ENCODE peak calls at places on chromosomes 16 and 17, in four cellular contexts. One of them, this sample, is unnamed.

GRCh38 chr17:37230633-37231032 is 145.2 kb upstream of the C17orf78 start:
- DNase-seq in mesendoderm: no peak
- DNase-seq in IMR-90: no peak
- DNase-seq in H1: no peak
- DNase-seq in this sample: no peak

GRCh38 chr16:58678716-58679115 is 5.9 kb downstream of the SLC38A7 start:
- DNase-seq in H1: no peak
- DNase-seq in IMR-90: no peak
- DNase-seq in mesendoderm: no peak
- DNase-seq in this sample: no peak

GRCh38 chr17:29959658-29960337 is 18.4 kb downstream of the EFCAB5 start:
- DNase-seq in mesendoderm: no peak
- DNase-seq in H1: no peak
- DNase-seq in IMR-90: peak
- DNase-seq in this sample: no peak

GRCh38 chr17:40340880-40341807 is 23.4 kb downstream of the GJD3 start:
- DNase-seq in IMR-90: peak
- DNase-seq in H1: no peak
- DNase-seq in mesendoderm: peak
- DNase-seq in this sample: peak

GRCh38 chr16:23024044-23024443 is 125.2 kb downstream of the USP31 start:
- DNase-seq in H1: no peak
- DNase-seq in IMR-90: no peak
- DNase-seq in mesendoderm: no peak
- DNase-seq in this sample: no peak

GRCh38 chr17:13131211-13131610 is 113.4 kb upstream of the ELAC2 start:
- DNase-seq in mesendoderm: no peak
- DNase-seq in H1: no peak
- DNase-seq in IMR-90: no peak
- DNase-seq in this sample: no peak

GRCh38 chr16:1105888-1106620 is 10.0 kb upstream of the C1QTNF8 start:
- DNase-seq in mesendoderm: peak
- DNase-seq in H1: no peak
- DNase-seq in IMR-90: peak
- DNase-seq in this sample: peak

GRCh38 chr16:351804-352520 is 561 bp downstream of the AXIN1 start:
- DNase-seq in IMR-90: no peak
- DNase-seq in H1: no peak
- DNase-seq in mesendoderm: peak
- DNase-seq in this sample: no peak

GRCh38 chr17:77867308-77867781 is 91.2 kb upstream of the TNRC6C start:
- DNase-seq in H1: no peak
- DNase-seq in IMR-90: no peak
- DNase-seq in mesendoderm: no peak
- DNase-seq in this sample: no peak

GRCh38 chr16:10325783-10326543 is 59.9 kb upstream of the ATF7IP2 start:
- DNase-seq in H1: no peak
- DNase-seq in IMR-90: no peak
- DNase-seq in mesendoderm: no peak
- DNase-seq in this sample: no peak

GRCh38 chr17:7393613-7394451 is 493 bp downstream of the PLSCR3 start:
- DNase-seq in mesendoderm: peak
- DNase-seq in H1: no peak
- DNase-seq in IMR-90: no peak
- DNase-seq in this sample: peak

GRCh38 chr17:36864827-36865320 is 72.4 kb upstream of the LHX1 start:
- DNase-seq in IMR-90: no peak
- DNase-seq in mesendoderm: no peak
- DNase-seq in H1: no peak
- DNase-seq in this sample: no peak

GRCh38 chr17:48577330-48577945 is 712 bp downstream of the HOXB4 start:
- DNase-seq in IMR-90: peak
- DNase-seq in mesendoderm: no peak
- DNase-seq in H1: no peak
- DNase-seq in this sample: no peak

GRCh38 chr17:53141280-53141679 is 681.4 kb upstream of the KIF2B start:
- DNase-seq in H1: no peak
- DNase-seq in IMR-90: no peak
- DNase-seq in mesendoderm: no peak
- DNase-seq in this sample: no peak

GRCh38 chr17:4741544-4741943 is 1.8 kb upstream of the CXCL16 start:
- DNase-seq in IMR-90: no peak
- DNase-seq in H1: no peak
- DNase-seq in mesendoderm: no peak
- DNase-seq in this sample: no peak
- H3K56ac ChIP-seq in IMR-90: no peak
- H3K56ac ChIP-seq in H1: no peak
- H3K56ac ChIP-seq in mesendoderm: no peak
- H3K56ac ChIP-seq in this sample: no peak

DNA sequence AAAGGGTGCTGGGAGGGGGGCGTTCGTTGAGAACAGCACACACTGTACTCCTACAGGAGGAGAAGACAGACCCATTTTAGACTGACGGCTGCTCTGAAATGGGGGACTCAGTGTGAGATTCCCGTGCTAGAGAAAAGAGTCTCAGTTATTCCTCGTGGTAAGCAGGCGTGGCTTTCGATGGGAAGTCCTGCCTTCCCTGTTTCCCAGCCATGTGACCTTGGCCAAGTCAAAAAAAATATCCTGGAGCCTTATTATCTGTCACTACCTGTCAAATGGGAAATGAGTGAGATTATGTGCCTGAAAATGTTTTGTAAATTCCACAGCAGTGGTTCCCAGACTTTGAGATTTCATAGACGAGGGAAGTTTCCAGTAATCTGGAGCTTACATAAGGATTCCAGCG is 253.6 kb upstream of the RPL38 start:
- DNase-seq in mesendoderm: no peak
- DNase-seq in IMR-90: no peak
- DNase-seq in H1: no peak
- DNase-seq in this sample: no peak
- H3K56ac ChIP-seq in mesendoderm: no peak
- H3K56ac ChIP-seq in IMR-90: no peak
- H3K56ac ChIP-seq in H1: no peak
- H3K56ac ChIP-seq in this sample: no peak

GRCh38 chr16:88842806-88843205 is 13.9 kb downstream of the GALNS start:
- DNase-seq in H1: no peak
- DNase-seq in mesendoderm: no peak
- DNase-seq in IMR-90: no peak
- DNase-seq in this sample: no peak

GRCh38 chr16:88841521-88842307 is 15.0 kb downstream of the GALNS start:
- DNase-seq in mesendoderm: no peak
- DNase-seq in IMR-90: no peak
- DNase-seq in H1: no peak
- DNase-seq in this sample: no peak

GRCh38 chr16:88842308-88842756 is 14.4 kb downstream of the GALNS start:
- DNase-seq in H1: no peak
- DNase-seq in IMR-90: no peak
- DNase-seq in mesendoderm: no peak
- DNase-seq in this sample: no peak

GRCh38 chr16:88844412-88845118 is 12.2 kb downstream of the GALNS start:
- DNase-seq in mesendoderm: peak
- DNase-seq in IMR-90: no peak
- DNase-seq in H1: no peak
- DNase-seq in this sample: peak

GRCh38 chr16:88843256-88843655 is 13.5 kb downstream of the GALNS start:
- DNase-seq in mesendoderm: no peak
- DNase-seq in H1: no peak
- DNase-seq in IMR-90: no peak
- DNase-seq in this sample: no peak
- H3K56ac ChIP-seq in mesendoderm: no peak
- H3K56ac ChIP-seq in H1: no peak
- H3K56ac ChIP-seq in IMR-90: no peak
- H3K56ac ChIP-seq in this sample: no peak

GRCh38 chr16:88434353-88434690 is 18.8 kb upstream of the ZFPM1 start:
- DNase-seq in mesendoderm: no peak
- DNase-seq in IMR-90: no peak
- DNase-seq in H1: no peak
- DNase-seq in this sample: no peak
- H3K56ac ChIP-seq in mesendoderm: no peak
- H3K56ac ChIP-seq in IMR-90: no peak
- H3K56ac ChIP-seq in H1: no peak
- H3K56ac ChIP-seq in this sample: no peak

DNA sequence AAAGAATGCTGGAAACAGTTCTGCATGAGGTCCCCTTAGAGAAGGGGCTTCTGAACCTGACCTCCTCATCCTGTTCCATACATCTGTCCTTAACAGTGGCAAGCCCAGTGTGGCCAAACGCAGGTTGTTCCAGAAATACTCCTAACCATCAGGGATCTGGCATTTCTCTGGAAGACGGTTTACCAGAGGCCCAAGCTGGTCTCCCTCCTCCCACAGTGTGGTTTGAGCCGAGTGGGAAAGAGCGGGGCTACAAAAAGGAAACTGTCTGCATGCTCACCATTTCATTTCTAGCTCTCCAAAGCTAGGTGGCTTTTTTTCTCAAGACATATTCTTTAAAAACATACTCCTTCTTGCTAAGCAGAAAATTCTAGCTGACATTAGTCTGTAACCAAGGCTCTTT is 6.0 kb downstream of the MXRA7 start:
- DNase-seq in H1: no peak
- DNase-seq in IMR-90: no peak
- DNase-seq in mesendoderm: no peak
- DNase-seq in this sample: no peak
- H3K56ac ChIP-seq in H1: no peak
- H3K56ac ChIP-seq in IMR-90: no peak
- H3K56ac ChIP-seq in mesendoderm: no peak
- H3K56ac ChIP-seq in this sample: no peak

GRCh38 chr16:60031751-60032150 is 1297.6 kb upstream of the GOT2 start:
- DNase-seq in mesendoderm: no peak
- DNase-seq in H1: no peak
- DNase-seq in IMR-90: no peak
- DNase-seq in this sample: no peak

DNA sequence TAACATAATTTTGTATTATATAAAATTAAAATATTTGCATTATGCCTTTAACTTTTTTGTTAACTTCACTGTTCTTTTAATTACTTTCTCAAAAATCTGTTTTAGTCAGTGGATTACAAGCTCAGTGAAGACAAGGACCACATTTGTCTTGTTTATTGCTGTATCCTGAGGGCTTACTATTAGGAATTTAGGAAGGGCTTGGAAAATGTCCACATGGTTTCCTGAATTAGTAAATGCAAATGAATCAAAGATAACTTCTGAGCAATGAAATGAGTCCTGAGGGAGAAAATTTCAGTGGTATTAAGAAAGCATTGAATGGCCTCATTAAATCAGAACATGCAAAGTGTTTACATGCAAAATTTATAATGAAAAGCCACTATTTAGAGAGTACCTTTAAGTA is 1293.2 kb upstream of the GOT2 start:
- DNase-seq in H1: no peak
- DNase-seq in IMR-90: no peak
- DNase-seq in mesendoderm: no peak
- DNase-seq in this sample: no peak
- H3K56ac ChIP-seq in H1: no peak
- H3K56ac ChIP-seq in IMR-90: no peak
- H3K56ac ChIP-seq in mesendoderm: no peak
- H3K56ac ChIP-seq in this sample: no peak